ENCODE peak calls at places on chromosomes 4 and X, in five cellular contexts. One of them, this sample, is unnamed.

GRCh38 chrX:136866337-136867095 is 14.0 kb downstream of the RBMX start:
- DNase-seq in H9: no peak
- DNase-seq in neuronal stem cell: no peak
- DNase-seq in H1: no peak
- DNase-seq in trophoblast cell: no peak
- DNase-seq in this sample: no peak

GRCh38 chrX:139811942-139812629 is 104.1 kb upstream of the MCF2 start:
- DNase-seq in H9: no peak
- DNase-seq in neuronal stem cell: no peak
- DNase-seq in H1: no peak
- DNase-seq in trophoblast cell: no peak
- DNase-seq in this sample: no peak

GRCh38 chr4:7960790-7961655 is 21.4 kb upstream of the AFAP1 start:
- DNase-seq in H9: no peak
- DNase-seq in neuronal stem cell: no peak
- DNase-seq in H1: no peak
- DNase-seq in trophoblast cell: peak
- DNase-seq in this sample: peak

GRCh38 chr4:89400408-89401035 is 92.9 kb upstream of the GPRIN3 start:
- DNase-seq in H9: no peak
- DNase-seq in neuronal stem cell: no peak
- DNase-seq in H1: no peak
- DNase-seq in trophoblast cell: no peak
- DNase-seq in this sample: no peak

GRCh38 chrX:96685205-96686099 is 810 bp downstream of the DIAPH2 start:
- DNase-seq in H9: peak
- DNase-seq in neuronal stem cell: no peak
- DNase-seq in H1: no peak
- DNase-seq in trophoblast cell: peak
- DNase-seq in this sample: peak

GRCh38 chr4:131093303-131093702 is 1997.4 kb downstream of the C4orf33 start:
- DNase-seq in H9: no peak
- DNase-seq in neuronal stem cell: no peak
- DNase-seq in H1: no peak
- DNase-seq in trophoblast cell: peak
- DNase-seq in this sample: no peak

GRCh38 chr4:169013396-169013795 is 3.3 kb upstream of the CBR4 start:
- DNase-seq in H9: no peak
- DNase-seq in neuronal stem cell: no peak
- DNase-seq in H1: no peak
- DNase-seq in trophoblast cell: no peak
- DNase-seq in this sample: no peak

GRCh38 chr4:98626350-98626749 is 32.1 kb downstream of the TSPAN5 start:
- DNase-seq in H9: peak
- DNase-seq in neuronal stem cell: no peak
- DNase-seq in H1: peak
- DNase-seq in trophoblast cell: peak
- DNase-seq in this sample: peak

GRCh38 chr4:73329300-73329699 is 70.7 kb upstream of the ANKRD17 start:
- DNase-seq in H9: no peak
- DNase-seq in neuronal stem cell: no peak
- DNase-seq in H1: no peak
- DNase-seq in trophoblast cell: no peak
- DNase-seq in this sample: no peak

GRCh38 chr4:147617841-147618421 is 734 bp downstream of the TMEM184C start:
- DNase-seq in H9: no peak
- DNase-seq in neuronal stem cell: no peak
- DNase-seq in H1: no peak
- DNase-seq in trophoblast cell: no peak
- DNase-seq in this sample: no peak

GRCh38 chr4:54036184-54036583 is 28.2 kb downstream of the CHIC2 start:
- DNase-seq in H9: no peak
- DNase-seq in neuronal stem cell: no peak
- DNase-seq in H1: no peak
- DNase-seq in trophoblast cell: no peak
- DNase-seq in this sample: no peak

GRCh38 chrX:38887222-38887621 is 86.0 kb downstream of the MID1IP1 start:
- DNase-seq in H9: no peak
- DNase-seq in neuronal stem cell: no peak
- DNase-seq in H1: no peak
- DNase-seq in trophoblast cell: peak
- DNase-seq in this sample: no peak

GRCh38 chr4:26459054-26459755 is 31.1 kb downstream of the CCKAR start:
- DNase-seq in H9: no peak
- DNase-seq in neuronal stem cell: peak
- DNase-seq in H1: peak
- DNase-seq in trophoblast cell: peak
- DNase-seq in this sample: peak

GRCh38 chr4:20195071-20195885 is 56.4 kb upstream of the SLIT2 start:
- DNase-seq in H9: no peak
- DNase-seq in neuronal stem cell: no peak
- DNase-seq in H1: no peak
- DNase-seq in trophoblast cell: no peak
- DNase-seq in this sample: peak

GRCh38 chr4:20192754-20193521 is 58.8 kb upstream of the SLIT2 start:
- DNase-seq in H9: no peak
- DNase-seq in neuronal stem cell: no peak
- DNase-seq in H1: no peak
- DNase-seq in trophoblast cell: no peak
- DNase-seq in this sample: no peak

GRCh38 chr4:20194079-20195013 is 57.4 kb upstream of the SLIT2 start:
- DNase-seq in H9: no peak
- DNase-seq in neuronal stem cell: no peak
- DNase-seq in H1: no peak
- DNase-seq in trophoblast cell: peak
- DNase-seq in this sample: peak

GRCh38 chr4:20196476-20196875 is 55.2 kb upstream of the SLIT2 start:
- DNase-seq in H9: no peak
- DNase-seq in neuronal stem cell: no peak
- DNase-seq in H1: no peak
- DNase-seq in trophoblast cell: no peak
- DNase-seq in this sample: no peak

DNA sequence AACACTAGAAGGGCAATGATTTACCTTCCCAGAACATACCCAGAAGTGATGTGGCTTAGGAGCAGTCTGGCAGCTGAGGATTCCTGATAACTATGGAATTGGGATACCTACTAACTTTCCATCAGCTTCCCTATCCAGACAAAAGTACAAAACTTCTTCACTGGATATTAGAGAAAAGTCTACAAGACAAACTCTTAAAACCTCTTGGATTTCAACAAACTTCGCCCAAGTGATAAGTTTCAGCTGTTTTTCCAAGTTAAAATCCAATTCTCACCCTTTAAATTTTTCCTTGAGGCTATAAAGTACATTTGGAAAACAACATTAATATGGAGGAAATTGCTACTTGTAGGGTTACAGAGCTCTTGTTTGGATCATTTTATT is 58.2 kb upstream of the SLIT2 start:
- DNase-seq in H9: no peak
- DNase-seq in neuronal stem cell: no peak
- DNase-seq in H1: no peak
- DNase-seq in trophoblast cell: no peak
- DNase-seq in this sample: no peak
- H3K14ac ChIP-seq in H9: no peak
- H3K14ac ChIP-seq in neuronal stem cell: no peak
- H3K14ac ChIP-seq in H1: no peak
- H3K14ac ChIP-seq in trophoblast cell: no peak
- H3K14ac ChIP-seq in this sample: no peak

DNA sequence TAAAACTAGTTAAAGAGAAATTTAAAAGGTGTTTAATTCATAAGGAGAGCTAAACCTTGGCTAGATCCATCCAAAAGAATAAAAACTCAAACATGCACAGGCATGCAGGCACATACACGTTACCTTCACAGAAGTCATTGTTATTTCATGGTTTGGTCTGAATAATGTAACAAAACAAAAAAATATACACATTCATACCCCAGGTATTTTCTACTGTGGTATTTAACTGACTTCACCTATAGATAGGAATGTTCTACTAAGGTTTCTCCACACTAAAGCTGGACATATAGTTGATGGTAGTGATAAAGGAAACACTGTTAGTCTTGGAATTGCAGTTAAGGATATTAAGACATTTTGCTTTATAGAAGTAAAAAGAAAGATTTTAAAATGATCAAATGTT is 283.6 kb upstream of the PCDH10 start:
- DNase-seq in H9: no peak
- DNase-seq in neuronal stem cell: no peak
- DNase-seq in H1: no peak
- DNase-seq in trophoblast cell: peak
- DNase-seq in this sample: no peak
- H2BK12ac ChIP-seq in H9: no peak
- H2BK12ac ChIP-seq in neuronal stem cell: no peak
- H2BK12ac ChIP-seq in H1: no peak
- H2BK12ac ChIP-seq in trophoblast cell: no peak
- H2BK12ac ChIP-seq in this sample: no peak

DNA sequence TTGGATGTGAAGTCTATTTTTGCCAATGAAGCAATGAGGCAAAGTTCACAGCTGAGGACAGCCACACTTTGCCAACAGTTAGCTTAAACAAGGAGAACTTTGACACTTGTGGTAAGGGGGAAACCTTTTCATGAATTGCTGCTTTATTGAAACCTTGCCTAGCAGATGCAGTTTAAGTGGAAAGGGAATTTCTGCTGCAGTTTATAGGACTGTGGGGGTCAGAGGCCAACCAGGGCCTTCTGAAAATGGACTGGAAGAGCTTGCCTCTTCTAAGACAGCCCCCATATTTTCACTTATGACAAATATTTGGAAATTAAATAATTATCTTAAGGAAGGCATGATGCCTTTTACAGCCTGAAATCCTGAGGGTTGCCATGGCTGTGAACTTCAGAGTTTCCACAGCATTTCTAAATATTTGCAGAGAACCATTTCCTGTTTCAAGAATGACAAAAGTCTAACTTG is 550.3 kb downstream of the RAB28 start:
- DNase-seq in H9: no peak
- DNase-seq in neuronal stem cell: no peak
- DNase-seq in H1: no peak
- DNase-seq in trophoblast cell: no peak
- DNase-seq in this sample: peak
- H3K14ac ChIP-seq in H9: no peak
- H3K14ac ChIP-seq in neuronal stem cell: no peak
- H3K14ac ChIP-seq in H1: no peak
- H3K14ac ChIP-seq in trophoblast cell: no peak
- H3K14ac ChIP-seq in this sample: no peak

DNA sequence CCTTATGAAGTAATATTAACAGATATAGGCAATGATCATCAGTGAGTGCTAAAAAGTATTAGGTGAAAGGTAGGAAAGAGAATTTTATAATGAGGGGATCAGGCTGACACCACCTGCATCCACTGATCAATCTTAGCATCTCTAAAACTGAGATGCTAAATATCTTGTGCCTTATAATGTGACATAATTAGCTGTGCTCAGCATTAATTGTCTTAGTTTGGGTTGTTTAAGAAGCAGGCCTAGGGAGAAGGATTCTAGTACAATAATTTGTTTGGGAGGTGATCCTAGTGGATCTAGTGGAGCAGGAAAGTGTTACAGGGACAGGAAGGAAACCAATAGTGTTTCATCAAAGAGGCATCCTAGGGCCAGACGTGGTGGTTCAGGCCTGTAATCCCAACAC is 22.2 kb upstream of the PAPSS1 start:
- DNase-seq in H9: no peak
- DNase-seq in neuronal stem cell: no peak
- DNase-seq in H1: no peak
- DNase-seq in trophoblast cell: no peak
- DNase-seq in this sample: no peak
- H2BK12ac ChIP-seq in H9: no peak
- H2BK12ac ChIP-seq in neuronal stem cell: no peak
- H2BK12ac ChIP-seq in H1: no peak
- H2BK12ac ChIP-seq in trophoblast cell: no peak
- H2BK12ac ChIP-seq in this sample: no peak

GRCh38 chrX:23286731-23287130 is 47.9 kb upstream of the PTCHD1 start:
- DNase-seq in H9: no peak
- DNase-seq in neuronal stem cell: no peak
- DNase-seq in H1: no peak
- DNase-seq in trophoblast cell: no peak
- DNase-seq in this sample: no peak
- H3K14ac ChIP-seq in H9: no peak
- H3K14ac ChIP-seq in neuronal stem cell: no peak
- H3K14ac ChIP-seq in H1: no peak
- H3K14ac ChIP-seq in trophoblast cell: no peak
- H3K14ac ChIP-seq in this sample: no peak

DNA sequence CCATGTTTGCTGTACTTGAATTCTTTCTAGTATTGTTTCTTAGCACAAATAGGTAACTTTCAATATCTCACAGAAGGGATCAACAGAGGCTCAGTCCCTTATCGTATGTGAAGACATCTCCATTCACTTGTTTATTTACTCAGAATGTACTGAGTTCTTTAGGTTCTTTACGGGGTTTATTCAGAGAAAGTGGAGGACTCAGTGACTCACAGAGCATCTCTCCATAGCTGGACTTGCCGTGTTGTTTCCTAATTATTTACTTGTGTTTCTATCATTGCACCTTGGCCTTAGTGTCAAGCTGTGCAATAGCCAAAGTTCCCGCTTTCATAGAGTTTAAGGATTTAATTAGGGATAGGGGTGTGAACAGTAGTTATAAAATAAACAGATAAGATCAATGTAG is 57.1 kb downstream of the RHOH start:
- DNase-seq in H9: no peak
- DNase-seq in neuronal stem cell: no peak
- DNase-seq in H1: no peak
- DNase-seq in trophoblast cell: no peak
- DNase-seq in this sample: peak
- H2BK12ac ChIP-seq in H9: no peak
- H2BK12ac ChIP-seq in neuronal stem cell: no peak
- H2BK12ac ChIP-seq in H1: no peak
- H2BK12ac ChIP-seq in trophoblast cell: no peak
- H2BK12ac ChIP-seq in this sample: no peak

DNA sequence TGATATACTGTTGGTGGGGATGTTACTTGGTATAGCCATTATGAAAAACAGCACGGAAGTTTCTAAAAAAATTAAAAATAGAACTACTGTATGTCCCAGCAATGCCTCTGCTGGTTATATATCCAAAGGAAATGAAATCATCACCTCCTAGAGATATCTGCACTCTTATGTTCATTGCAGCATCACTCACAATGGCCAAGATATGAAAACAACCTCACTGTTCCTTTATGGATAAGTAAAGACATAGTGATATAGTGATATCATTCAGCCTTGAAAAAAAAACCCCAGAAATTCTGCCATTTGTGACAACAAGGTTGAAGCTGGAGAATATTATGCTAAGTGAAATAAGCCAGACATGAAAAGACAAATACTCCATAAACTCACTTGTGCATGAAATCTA is 543.8 kb upstream of the SLIT2 start:
- DNase-seq in H9: no peak
- DNase-seq in neuronal stem cell: no peak
- DNase-seq in H1: no peak
- DNase-seq in trophoblast cell: no peak
- DNase-seq in this sample: no peak
- H3K14ac ChIP-seq in H9: no peak
- H3K14ac ChIP-seq in neuronal stem cell: no peak
- H3K14ac ChIP-seq in H1: no peak
- H3K14ac ChIP-seq in trophoblast cell: no peak
- H3K14ac ChIP-seq in this sample: no peak

GRCh38 chrX:142238536-142238935 is 33.4 kb upstream of the MAGEC2 start:
- DNase-seq in H9: no peak
- DNase-seq in neuronal stem cell: no peak
- DNase-seq in H1: no peak
- DNase-seq in trophoblast cell: no peak
- DNase-seq in this sample: no peak

GRCh38 chrX:142233400-142233799 is 28.3 kb upstream of the MAGEC2 start:
- DNase-seq in H9: no peak
- DNase-seq in neuronal stem cell: peak
- DNase-seq in H1: no peak
- DNase-seq in trophoblast cell: no peak
- DNase-seq in this sample: no peak
- H2BK12ac ChIP-seq in H9: no peak
- H2BK12ac ChIP-seq in neuronal stem cell: no peak
- H2BK12ac ChIP-seq in H1: no peak
- H2BK12ac ChIP-seq in trophoblast cell: no peak
- H2BK12ac ChIP-seq in this sample: no peak

This sample was measured in mesenchymal stem cell.